ENCODE peak calls at places on chromosomes 12 and 14, in six cellular contexts. E is tibial artery, I is fibroblast of lung, B is SK-N-SH, W is heart left ventricle, N is psoas muscle. A is an unnamed sample.

GRCh38 chr14:98069712-98070133 is 1202.3 kb downstream of the BCL11B start:
- DNase-seq in E (no peak), I (no peak), B (no peak), W (no peak), N (no peak), A (no peak)

GRCh38 chr12:67710582-67710981 is 62.0 kb downstream of the DYRK2 start:
- DNase-seq in E (no peak), I (peak), B (no peak), W (no peak), N (no peak), A (no peak)

GRCh38 chr12:88111074-88111652 is 30.7 kb downstream of the CEP290 start:
- DNase-seq in E (no peak), I (peak), B (peak), W (no peak), N (no peak), A (no peak)

GRCh38 chr12:68943848-68944247 is 10.9 kb upstream of the CPM start:
- DNase-seq in E (no peak), I (no peak), B (no peak), W (no peak), N (no peak), A (no peak)

GRCh38 chr12:79549531-79550271 is 141.1 kb downstream of the PAWR start:
- DNase-seq in E (no peak), I (no peak), B (no peak), W (no peak), N (no peak), A (no peak)

GRCh38 chr12:48816148-48816854 is 2.0 kb upstream of the CACNB3 start:
- DNase-seq in E (no peak), I (no peak), B (no peak), W (no peak), N (no peak), A (no peak)

GRCh38 chr12:54262403-54262925 is 17.5 kb downstream of the CBX5 start:
- DNase-seq in E (no peak), I (peak), B (no peak), W (no peak), N (no peak), A (no peak)

GRCh38 chr12:92096346-92097136 is 49.1 kb downstream of the BTG1 start:
- DNase-seq in E (no peak), I (peak), B (no peak), W (no peak), N (no peak), A (no peak)

GRCh38 chr12:100926669-100927248 is 132.2 kb downstream of the ANO4 start:
- DNase-seq in E (no peak), I (peak), B (no peak), W (no peak), N (no peak), A (no peak)

GRCh38 chr12:81644503-81644902 is 114.6 kb downstream of the PPFIA2 start:
- DNase-seq in E (no peak), I (peak), B (peak), W (no peak), N (no peak), A (no peak)

GRCh38 chr14:55188686-55189295 is 2.6 kb downstream of the DLGAP5 start:
- DNase-seq in E (no peak), I (no peak), B (no peak), W (no peak), N (no peak), A (no peak)

GRCh38 chr12:56718636-56719035 is 6.5 kb downstream of the NACA start:
- DNase-seq in E (peak), I (no peak), B (no peak), W (no peak), N (no peak), A (no peak)

GRCh38 chr12:24901975-24902461 is 46.9 kb downstream of the BCAT1 start:
- DNase-seq in E (no peak), I (no peak), B (no peak), W (no peak), N (no peak), A (no peak)

GRCh38 chr14:32254952-32255679 is 52.0 kb upstream of the RNU6-8 start:
- DNase-seq in E (peak), I (peak), B (peak), W (peak), N (peak), A (peak)

GRCh38 chr12:75783093-75783877 is 248.3 kb downstream of the PHLDA1 start:
- DNase-seq in E (peak), I (peak), B (no peak), W (peak), N (peak), A (no peak)

GRCh38 chr12:25018146-25018545 is 69.2 kb upstream of the BCAT1 start:
- DNase-seq in E (no peak), I (no peak), B (no peak), W (no peak), N (no peak), A (no peak)

GRCh38 chr14:63951025-63951424 is 98.2 kb downstream of the SYNE2 start:
- DNase-seq in E (no peak), I (no peak), B (no peak), W (no peak), N (no peak), A (no peak)

GRCh38 chr14:24074625-24075484 is 3.5 kb downstream of the CPNE6 start:
- DNase-seq in E (no peak), I (no peak), B (no peak), W (no peak), N (no peak), A (no peak)

GRCh38 chr14:99718031-99718810 is 34.1 kb downstream of the CYP46A1 start:
- DNase-seq in E (no peak), I (no peak), B (no peak), W (no peak), N (no peak), A (no peak)

GRCh38 chr12:64522316-64522715 is 70.4 kb downstream of the TBK1 start:
- DNase-seq in E (no peak), I (peak), B (no peak), W (no peak), N (no peak), A (peak)

GRCh38 chr12:67006612-67007011 is 262.5 kb upstream of the CAND1 start:
- DNase-seq in E (no peak), I (no peak), B (no peak), W (no peak), N (no peak), A (no peak)

GRCh38 chr14:93648440-93649168 is 139.7 kb downstream of the PRIMA1 start:
- DNase-seq in E (no peak), I (no peak), B (peak), W (no peak), N (no peak), A (no peak)

GRCh38 chr14:106848330-106849121 is 1322.1 kb downstream of the TMEM121 start:
- DNase-seq in E (no peak), I (no peak), B (no peak), W (no peak), N (no peak), A (no peak)

GRCh38 chr14:64910847-64911495 is 3.3 kb upstream of the CHURC1 start:
- DNase-seq in E (no peak), I (peak), B (peak), W (no peak), N (no peak), A (peak)

GRCh38 chr14:61218765-61219164 is 62.4 kb downstream of the TMEM30B start:
- DNase-seq in E (no peak), I (peak), B (peak), W (peak), N (peak), A (no peak)

GRCh38 chr14:37150414-37150813 is 22.0 kb downstream of the SLC25A21 start:
- DNase-seq in E (no peak), I (peak), B (peak), W (no peak), N (no peak), A (peak)

GRCh38 chr12:41333988-41334387 is 145.9 kb downstream of the PDZRN4 start:
- DNase-seq in E (no peak), I (no peak), B (no peak), W (no peak), N (no peak), A (no peak)

GRCh38 chr14:69325646-69326265 is 65.8 kb downstream of the GALNT16 start:
- DNase-seq in E (peak), I (no peak), B (peak), W (no peak), N (no peak), A (no peak)

GRCh38 chr12:100755186-100755585 is 39.4 kb upstream of the ANO4 start:
- DNase-seq in E (no peak), I (no peak), B (no peak), W (no peak), N (no peak), A (no peak)

DNA sequence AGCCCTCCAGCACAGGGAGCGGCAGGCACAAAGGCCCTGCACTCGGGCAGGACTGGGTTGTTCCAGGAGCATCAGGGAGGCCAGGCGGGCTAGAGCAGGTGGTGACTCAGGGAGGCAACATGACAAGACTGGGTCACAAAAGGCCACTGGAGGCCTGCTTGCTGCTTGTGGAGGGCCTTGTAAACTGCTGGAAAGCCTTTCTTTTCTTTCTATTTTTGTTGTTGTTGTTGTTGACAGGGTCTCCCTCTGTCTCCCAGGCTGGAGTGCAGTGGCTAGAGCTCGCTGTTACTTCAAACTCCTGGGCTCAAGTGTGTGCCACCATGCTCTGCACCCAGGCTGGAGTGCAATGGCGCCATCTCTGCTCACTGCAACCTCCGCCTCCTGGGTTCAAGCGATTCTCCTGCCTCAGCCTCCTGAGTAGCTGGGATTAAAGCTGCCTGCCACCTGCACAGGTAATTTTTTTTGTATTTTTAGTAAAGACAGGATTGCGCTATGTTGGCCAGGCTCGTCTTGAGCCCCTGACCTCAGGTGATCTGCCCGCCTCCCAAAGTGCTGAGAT is 11.8 kb upstream of the RCOR1 start:
- DNase-seq in E (no peak), I (no peak), B (no peak), W (no peak), N (no peak), A (no peak)
- TF ChIP-seq CTCF in E (no peak), I (no peak), B (no peak), W (no peak), N (no peak), A (no peak)

GRCh38 chr12:131800594-131801135 is 27.5 kb upstream of the MMP17 start:
- DNase-seq in E (no peak), I (no peak), B (no peak), W (no peak), N (no peak), A (no peak)

GRCh38 chr12:131801254-131801866 is 26.8 kb upstream of the MMP17 start:
- DNase-seq in E (no peak), I (no peak), B (no peak), W (no peak), N (no peak), A (no peak)

GRCh38 chr12:131799195-131799594 is 29.0 kb upstream of the MMP17 start:
- DNase-seq in E (no peak), I (no peak), B (no peak), W (no peak), N (no peak), A (no peak)

GRCh38 chr12:131797588-131797934 is 30.6 kb upstream of the MMP17 start:
- DNase-seq in E (no peak), I (no peak), B (no peak), W (no peak), N (no peak), A (no peak)

GRCh38 chr12:131799828-131800593 is 28.2 kb upstream of the MMP17 start:
- DNase-seq in E (no peak), I (no peak), B (no peak), W (no peak), N (no peak), A (no peak)
- H3K4me3 ChIP-seq in E (no peak), I (no peak), B (no peak), W (no peak), N (no peak), A (no peak)

GRCh38 chr12:6552140-6552551 is 3.7 kb downstream of the IFFO1 start:
- DNase-seq in E (peak), I (no peak), B (no peak), W (peak), N (peak), A (no peak)
- H3K27ac ChIP-seq in E (peak), I (peak), B (peak), W (peak), N (peak), A (peak)

GRCh38 chr12:120584343-120585149 is 3.3 kb upstream of the POP5 start:
- DNase-seq in E (peak), I (no peak), B (peak), W (peak), N (peak), A (no peak)

GRCh38 chr12:120581998-120582397 is 796 bp upstream of the POP5 start:
- DNase-seq in E (no peak), I (no peak), B (no peak), W (no peak), N (no peak), A (no peak)

GRCh38 chr12:120579179-120579578 is 2.0 kb downstream of the POP5 start:
- DNase-seq in E (no peak), I (no peak), B (no peak), W (no peak), N (no peak), A (no peak)

GRCh38 chr12:120583478-120584030 is 2.4 kb upstream of the POP5 start:
- DNase-seq in E (peak), I (peak), B (peak), W (peak), N (peak), A (peak)

DNA sequence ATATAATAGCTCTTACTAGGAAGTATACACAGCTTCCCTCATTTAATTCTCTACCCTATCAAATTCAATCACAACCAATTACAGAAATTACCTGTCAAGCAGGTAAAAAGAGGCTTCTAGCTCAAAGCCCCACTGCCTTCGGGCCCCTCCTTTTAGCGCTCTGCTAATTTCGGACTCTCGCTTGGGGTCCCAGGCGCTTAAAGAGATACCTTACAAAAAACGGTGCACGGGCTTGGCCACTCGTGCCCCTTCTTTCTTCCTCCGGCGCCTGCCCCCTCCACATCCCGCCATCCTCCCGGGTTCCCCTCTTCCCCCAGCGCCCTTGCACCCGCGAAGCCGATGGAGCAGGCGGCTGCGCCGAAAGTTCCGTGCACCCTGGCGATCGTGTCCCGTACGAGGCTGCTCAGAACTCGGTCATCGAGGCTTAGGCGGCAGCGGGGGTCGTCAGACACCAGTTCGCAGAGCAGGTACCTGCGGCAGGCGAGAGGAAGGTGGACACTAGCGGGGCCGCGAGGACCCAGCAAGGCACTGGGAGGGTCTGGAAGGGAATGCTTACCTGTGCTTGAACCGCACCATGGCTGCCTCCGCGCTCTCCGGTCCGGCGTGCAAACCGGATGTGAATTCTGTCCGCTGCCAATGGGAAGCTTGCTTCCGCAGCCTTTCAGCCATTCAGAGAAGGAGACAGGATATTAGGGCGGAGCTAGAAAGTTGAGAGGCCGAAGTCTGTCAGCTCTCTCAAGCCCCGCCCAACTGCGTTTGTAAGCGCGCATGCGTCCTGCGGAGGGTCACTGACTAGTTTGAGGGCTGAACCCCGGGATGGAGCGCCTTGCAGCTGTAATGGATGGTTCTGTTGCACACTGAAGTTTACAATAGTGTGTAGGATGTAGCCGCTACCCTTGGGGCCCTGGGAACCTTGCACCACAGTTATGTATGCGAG is at the start of gene POP5:
- DNase-seq in E (peak), I (peak), B (peak), W (peak), N (peak), A (peak)
- TF ChIP-seq CTCF in E (no peak), I (no peak), B (no peak), W (no peak), N (no peak), A (no peak)

GRCh38 chr14:75125617-75126016 is 1.2 kb downstream of the NEK9 start:
- DNase-seq in E (no peak), I (peak), B (peak), W (no peak), N (no peak), A (no peak)

GRCh38 chr14:75123991-75124390 is 2.9 kb downstream of the NEK9 start:
- DNase-seq in E (no peak), I (peak), B (peak), W (no peak), N (no peak), A (no peak)

GRCh38 chr14:75126679-75127473 is at the start of gene NEK9:
- DNase-seq in E (peak), I (peak), B (peak), W (peak), N (peak), A (no peak)

GRCh38 chr14:75127903-75128595 is 1.2 kb upstream of the NEK9 start:
- DNase-seq in E (no peak), I (no peak), B (peak), W (no peak), N (no peak), A (no peak)

DNA sequence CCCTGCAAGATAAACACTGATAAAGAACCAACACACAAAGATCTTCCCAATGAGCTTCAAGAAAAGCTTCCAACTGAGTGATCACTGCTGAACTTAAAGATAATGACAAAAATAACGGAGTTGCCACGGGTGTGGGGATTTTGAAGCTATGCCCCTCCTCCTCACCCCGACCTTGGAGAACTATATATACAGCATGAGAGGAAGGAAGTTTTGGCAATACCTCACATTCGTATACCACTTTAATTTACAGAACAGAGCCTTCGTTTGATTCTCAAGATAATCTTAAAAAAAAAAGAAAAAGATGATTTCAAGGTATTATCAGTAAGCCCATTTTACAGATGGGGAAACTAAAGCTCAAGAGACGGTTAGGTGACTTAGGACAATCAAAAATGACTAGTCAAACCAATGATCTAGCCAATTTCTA is 715 bp downstream of the NEK9 start:
- DNase-seq in E (no peak), I (peak), B (peak), W (no peak), N (no peak), A (no peak)
- H3K4me3 ChIP-seq in E (peak), I (peak), B (peak), W (peak), N (peak), A (peak)